ENCODE peak calls at places on chromosomes 5 and 9, in nine cellular contexts. One of them, this sample, is unnamed. For H3K27me3, the result is how much of the 10 kb centered on the place peaks cover.

GRCh38 chr5:16461782-16462181 is 3.8 kb downstream of the ZNF622 start:
- DNase-seq in transverse colon: no peak
- DNase-seq in IMR-90: peak
- DNase-seq in esophagus squamous epithelium: no peak
- DNase-seq in esophagus muscularis mucosa: no peak
- DNase-seq in HCT116: no peak
- DNase-seq in heart left ventricle: no peak
- DNase-seq in tibial nerve: no peak
- DNase-seq in ovary: no peak
- DNase-seq in this sample: no peak

GRCh38 chr9:137756045-137756744 is 121.4 kb upstream of the CACNA1B start:
- DNase-seq in transverse colon: no peak
- DNase-seq in tibial nerve: no peak
- DNase-seq in esophagus muscularis mucosa: no peak
- DNase-seq in heart left ventricle: no peak
- DNase-seq in esophagus squamous epithelium: no peak
- DNase-seq in HCT116: no peak
- DNase-seq in ovary: no peak
- DNase-seq in IMR-90: peak
- DNase-seq in this sample: no peak

GRCh38 chr9:17669206-17669605 is 90.3 kb downstream of the SH3GL2 start:
- DNase-seq in tibial nerve: no peak
- DNase-seq in IMR-90: no peak
- DNase-seq in HCT116: no peak
- DNase-seq in transverse colon: no peak
- DNase-seq in esophagus muscularis mucosa: no peak
- DNase-seq in esophagus squamous epithelium: no peak
- DNase-seq in heart left ventricle: no peak
- DNase-seq in ovary: no peak
- DNase-seq in this sample: no peak

GRCh38 chr5:172005708-172006377 is 595 bp downstream of the FBXW11 start:
- DNase-seq in transverse colon: peak
- DNase-seq in tibial nerve: peak
- DNase-seq in HCT116: no peak
- DNase-seq in esophagus squamous epithelium: no peak
- DNase-seq in IMR-90: no peak
- DNase-seq in ovary: peak
- DNase-seq in esophagus muscularis mucosa: no peak
- DNase-seq in heart left ventricle: peak
- DNase-seq in this sample: peak

GRCh38 chr5:124760608-124761390 is 14.4 kb upstream of the ZNF608 start:
- DNase-seq in HCT116: no peak
- DNase-seq in IMR-90: no peak
- DNase-seq in heart left ventricle: no peak
- DNase-seq in tibial nerve: no peak
- DNase-seq in esophagus squamous epithelium: no peak
- DNase-seq in ovary: no peak
- DNase-seq in transverse colon: no peak
- DNase-seq in esophagus muscularis mucosa: no peak
- DNase-seq in this sample: no peak

GRCh38 chr9:122180633-122181032 is 20.9 kb downstream of the MORN5 start:
- DNase-seq in ovary: no peak
- DNase-seq in tibial nerve: no peak
- DNase-seq in esophagus squamous epithelium: no peak
- DNase-seq in heart left ventricle: no peak
- DNase-seq in transverse colon: no peak
- DNase-seq in IMR-90: peak
- DNase-seq in HCT116: peak
- DNase-seq in esophagus muscularis mucosa: no peak
- DNase-seq in this sample: no peak

GRCh38 chr9:27471789-27472585 is 52.1 kb upstream of the IFNK start:
- DNase-seq in heart left ventricle: peak
- DNase-seq in tibial nerve: no peak
- DNase-seq in ovary: peak
- DNase-seq in transverse colon: no peak
- DNase-seq in HCT116: no peak
- DNase-seq in esophagus muscularis mucosa: no peak
- DNase-seq in esophagus squamous epithelium: no peak
- DNase-seq in IMR-90: no peak
- DNase-seq in this sample: no peak

GRCh38 chr9:109319072-109319630 is 1.7 kb downstream of the EPB41L4B start:
- DNase-seq in tibial nerve: no peak
- DNase-seq in esophagus muscularis mucosa: no peak
- DNase-seq in IMR-90: no peak
- DNase-seq in HCT116: no peak
- DNase-seq in transverse colon: peak
- DNase-seq in esophagus squamous epithelium: no peak
- DNase-seq in heart left ventricle: no peak
- DNase-seq in ovary: peak
- DNase-seq in this sample: peak

GRCh38 chr5:74587300-74587699 is 53.2 kb downstream of the ENC1 start:
- DNase-seq in esophagus squamous epithelium: no peak
- DNase-seq in heart left ventricle: no peak
- DNase-seq in tibial nerve: no peak
- DNase-seq in esophagus muscularis mucosa: no peak
- DNase-seq in IMR-90: no peak
- DNase-seq in transverse colon: no peak
- DNase-seq in HCT116: no peak
- DNase-seq in ovary: no peak
- DNase-seq in this sample: no peak

GRCh38 chr5:124444147-124444775 is 302.2 kb downstream of the ZNF608 start:
- DNase-seq in esophagus muscularis mucosa: peak
- DNase-seq in esophagus squamous epithelium: no peak
- DNase-seq in transverse colon: no peak
- DNase-seq in tibial nerve: no peak
- DNase-seq in heart left ventricle: peak
- DNase-seq in IMR-90: no peak
- DNase-seq in HCT116: no peak
- DNase-seq in ovary: no peak
- DNase-seq in this sample: no peak

GRCh38 chr9:111195779-111196178 is 134.2 kb downstream of the OR2K2 start:
- DNase-seq in tibial nerve: no peak
- DNase-seq in heart left ventricle: no peak
- DNase-seq in esophagus squamous epithelium: no peak
- DNase-seq in transverse colon: no peak
- DNase-seq in esophagus muscularis mucosa: no peak
- DNase-seq in IMR-90: no peak
- DNase-seq in ovary: no peak
- DNase-seq in HCT116: no peak
- DNase-seq in this sample: no peak

GRCh38 chr5:33877483-33877882 is 14.3 kb downstream of the ADAMTS12 start:
- DNase-seq in transverse colon: no peak
- DNase-seq in esophagus squamous epithelium: no peak
- DNase-seq in HCT116: no peak
- DNase-seq in heart left ventricle: no peak
- DNase-seq in ovary: no peak
- DNase-seq in IMR-90: no peak
- DNase-seq in tibial nerve: no peak
- DNase-seq in esophagus muscularis mucosa: no peak
- DNase-seq in this sample: no peak

GRCh38 chr9:21506910-21507795 is 25.0 kb upstream of the IFNE start:
- DNase-seq in tibial nerve: peak
- DNase-seq in esophagus squamous epithelium: no peak
- DNase-seq in heart left ventricle: no peak
- DNase-seq in esophagus muscularis mucosa: no peak
- DNase-seq in transverse colon: no peak
- DNase-seq in ovary: no peak
- DNase-seq in HCT116: no peak
- DNase-seq in IMR-90: peak
- DNase-seq in this sample: no peak

GRCh38 chr5:10607666-10608442 is 44.0 kb downstream of the ANKRD33B start:
- DNase-seq in ovary: no peak
- DNase-seq in esophagus muscularis mucosa: no peak
- DNase-seq in esophagus squamous epithelium: no peak
- DNase-seq in heart left ventricle: peak
- DNase-seq in transverse colon: peak
- DNase-seq in tibial nerve: peak
- DNase-seq in IMR-90: peak
- DNase-seq in HCT116: no peak
- DNase-seq in this sample: no peak

GRCh38 chr5:144697847-144698262 is 527.2 kb downstream of the KCTD16 start:
- DNase-seq in esophagus squamous epithelium: no peak
- DNase-seq in esophagus muscularis mucosa: no peak
- DNase-seq in ovary: no peak
- DNase-seq in HCT116: no peak
- DNase-seq in transverse colon: no peak
- DNase-seq in IMR-90: peak
- DNase-seq in heart left ventricle: no peak
- DNase-seq in tibial nerve: no peak
- DNase-seq in this sample: no peak

GRCh38 chr5:50340757-50341156 is 100.3 kb downstream of the EMB start:
- DNase-seq in tibial nerve: no peak
- DNase-seq in IMR-90: no peak
- DNase-seq in esophagus squamous epithelium: no peak
- DNase-seq in esophagus muscularis mucosa: no peak
- DNase-seq in heart left ventricle: no peak
- DNase-seq in HCT116: no peak
- DNase-seq in transverse colon: no peak
- DNase-seq in ovary: no peak
- DNase-seq in this sample: no peak

GRCh38 chr5:124064956-124065355 is 553.0 kb downstream of the CSNK1G3 start:
- DNase-seq in HCT116: no peak
- DNase-seq in heart left ventricle: no peak
- DNase-seq in tibial nerve: no peak
- DNase-seq in esophagus squamous epithelium: no peak
- DNase-seq in IMR-90: peak
- DNase-seq in ovary: no peak
- DNase-seq in transverse colon: no peak
- DNase-seq in esophagus muscularis mucosa: no peak
- DNase-seq in this sample: no peak

GRCh38 chr5:77337716-77338115 is 127.2 kb downstream of the PDE8B start:
- DNase-seq in esophagus squamous epithelium: no peak
- DNase-seq in heart left ventricle: no peak
- DNase-seq in esophagus muscularis mucosa: no peak
- DNase-seq in tibial nerve: no peak
- DNase-seq in ovary: no peak
- DNase-seq in IMR-90: no peak
- DNase-seq in transverse colon: no peak
- DNase-seq in HCT116: no peak
- DNase-seq in this sample: no peak

GRCh38 chr5:143085319-143085917 is 315.2 kb downstream of the ARHGAP26 start:
- DNase-seq in transverse colon: no peak
- DNase-seq in esophagus muscularis mucosa: no peak
- DNase-seq in IMR-90: no peak
- DNase-seq in heart left ventricle: no peak
- DNase-seq in tibial nerve: no peak
- DNase-seq in esophagus squamous epithelium: no peak
- DNase-seq in HCT116: no peak
- DNase-seq in ovary: no peak
- DNase-seq in this sample: no peak

GRCh38 chr5:137611926-137612435 is 112.9 kb upstream of the SPOCK1 start:
- DNase-seq in tibial nerve: no peak
- DNase-seq in IMR-90: no peak
- DNase-seq in HCT116: no peak
- DNase-seq in heart left ventricle: no peak
- DNase-seq in transverse colon: no peak
- DNase-seq in ovary: no peak
- DNase-seq in esophagus muscularis mucosa: no peak
- DNase-seq in esophagus squamous epithelium: no peak
- DNase-seq in this sample: no peak

GRCh38 chr5:124659798-124660197 is 86.6 kb downstream of the ZNF608 start:
- DNase-seq in tibial nerve: no peak
- DNase-seq in esophagus squamous epithelium: no peak
- DNase-seq in ovary: no peak
- DNase-seq in esophagus muscularis mucosa: peak
- DNase-seq in HCT116: no peak
- DNase-seq in heart left ventricle: no peak
- DNase-seq in IMR-90: no peak
- DNase-seq in transverse colon: no peak
- DNase-seq in this sample: no peak

GRCh38 chr5:151213803-151214613 is 9.9 kb downstream of the CCDC69 start:
- DNase-seq in esophagus squamous epithelium: peak
- DNase-seq in transverse colon: peak
- DNase-seq in ovary: peak
- DNase-seq in tibial nerve: peak
- DNase-seq in HCT116: no peak
- DNase-seq in heart left ventricle: peak
- DNase-seq in esophagus muscularis mucosa: no peak
- DNase-seq in IMR-90: no peak
- DNase-seq in this sample: peak
- TF ChIP-seq POLR2A in esophagus squamous epithelium: peak
- TF ChIP-seq POLR2A in transverse colon: peak
- TF ChIP-seq POLR2A in ovary: peak
- TF ChIP-seq POLR2A in tibial nerve: peak
- TF ChIP-seq POLR2A in HCT116: no peak
- TF ChIP-seq POLR2A in heart left ventricle: no peak
- TF ChIP-seq POLR2A in esophagus muscularis mucosa: no peak
- TF ChIP-seq POLR2A in IMR-90: no peak
- TF ChIP-seq POLR2A in this sample: no peak

GRCh38 chr9:126700903-126701819 is 87.4 kb downstream of the LMX1B start:
- DNase-seq in IMR-90: no peak
- DNase-seq in heart left ventricle: no peak
- DNase-seq in tibial nerve: no peak
- DNase-seq in HCT116: no peak
- DNase-seq in transverse colon: no peak
- DNase-seq in ovary: no peak
- DNase-seq in esophagus squamous epithelium: no peak
- DNase-seq in esophagus muscularis mucosa: no peak
- DNase-seq in this sample: no peak
- H3K27ac ChIP-seq in IMR-90: no peak
- H3K27ac ChIP-seq in heart left ventricle: no peak
- H3K27ac ChIP-seq in tibial nerve: no peak
- H3K27ac ChIP-seq in HCT116: no peak
- H3K27ac ChIP-seq in transverse colon: no peak
- H3K27ac ChIP-seq in ovary: no peak
- H3K27ac ChIP-seq in esophagus squamous epithelium: no peak
- H3K27ac ChIP-seq in esophagus muscularis mucosa: no peak
- H3K27ac ChIP-seq in this sample: no peak

GRCh38 chr9:136186386-136186785 is 18.5 kb downstream of the LHX3 start:
- DNase-seq in esophagus squamous epithelium: no peak
- DNase-seq in IMR-90: no peak
- DNase-seq in tibial nerve: no peak
- DNase-seq in ovary: no peak
- DNase-seq in esophagus muscularis mucosa: no peak
- DNase-seq in heart left ventricle: no peak
- DNase-seq in transverse colon: no peak
- DNase-seq in HCT116: no peak
- DNase-seq in this sample: no peak
- H3K27me3 ChIP-seq in esophagus squamous epithelium: under half
- H3K27me3 ChIP-seq in IMR-90: half or more
- H3K27me3 ChIP-seq in tibial nerve: under half
- H3K27me3 ChIP-seq in ovary: under half
- H3K27me3 ChIP-seq in esophagus muscularis mucosa: under half
- H3K27me3 ChIP-seq in heart left ventricle: under half
- H3K27me3 ChIP-seq in transverse colon: half or more
- H3K27me3 ChIP-seq in HCT116: under half
- H3K27me3 ChIP-seq in this sample: under half

DNA sequence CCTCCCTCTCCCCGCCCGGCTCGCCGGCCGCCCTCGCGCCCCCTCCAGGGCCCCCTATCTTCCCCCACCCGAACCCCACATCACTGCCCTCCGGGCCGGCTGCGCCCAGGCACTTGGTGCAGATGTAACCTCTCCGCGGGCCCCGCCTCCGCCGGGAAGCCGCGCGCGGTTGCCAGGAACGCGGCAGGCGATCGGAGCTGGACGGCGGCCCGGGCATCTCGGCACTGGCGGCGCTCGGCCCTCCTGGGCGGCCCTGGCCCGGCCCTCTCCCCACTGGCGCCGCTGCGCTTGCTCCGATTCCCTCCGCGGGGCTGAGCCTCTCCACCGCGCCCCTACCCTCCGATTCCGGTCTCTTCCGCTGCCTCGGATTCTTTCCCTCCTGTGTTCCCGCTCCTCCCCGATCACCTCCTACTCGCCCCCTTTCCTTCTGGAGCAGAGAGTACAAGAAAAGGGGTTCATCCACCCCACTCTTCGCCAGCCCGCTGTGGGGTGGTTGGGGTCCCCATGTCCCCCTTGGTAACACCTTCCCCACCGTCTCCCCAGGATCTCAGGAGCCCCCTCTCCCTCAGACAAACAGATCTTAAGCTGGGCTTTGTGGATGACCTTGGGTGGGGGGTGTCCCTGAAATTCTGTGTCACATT is 70.6 kb downstream of the C9orf50 start:
- DNase-seq in heart left ventricle: peak
- DNase-seq in transverse colon: peak
- DNase-seq in tibial nerve: peak
- DNase-seq in IMR-90: peak
- DNase-seq in esophagus muscularis mucosa: peak
- DNase-seq in HCT116: no peak
- DNase-seq in esophagus squamous epithelium: no peak
- DNase-seq in ovary: peak
- DNase-seq in this sample: peak
- TF ChIP-seq POLR2A in heart left ventricle: no peak
- TF ChIP-seq POLR2A in transverse colon: no peak
- TF ChIP-seq POLR2A in tibial nerve: no peak
- TF ChIP-seq POLR2A in IMR-90: no peak
- TF ChIP-seq POLR2A in esophagus muscularis mucosa: no peak
- TF ChIP-seq POLR2A in HCT116: no peak
- TF ChIP-seq POLR2A in esophagus squamous epithelium: no peak
- TF ChIP-seq POLR2A in ovary: no peak
- TF ChIP-seq POLR2A in this sample: no peak

This sample was measured in body of pancreas.